ENCODE peak calls at places on chromosomes 12 and 14, in six cellular contexts. One of them, this sample, is unnamed.
A peak's percentile ranks its signal among the peaks of the same experiment; 100 is the strongest.

GRCh38 chr14:51431033-51431709 is 191.1 kb downstream of the TMX1 start:
- DNase-seq in uterus: no peak
- DNase-seq in neural progenitor cell: no peak
- DNase-seq in AG10803: no peak
- DNase-seq in iPS DF 6.9: no peak
- DNase-seq in PC-3: no peak
- DNase-seq in this sample: no peak

GRCh38 chr12:70267550-70267949 is 24.3 kb downstream of the CNOT2 start:
- DNase-seq in uterus: no peak
- DNase-seq in neural progenitor cell: no peak
- DNase-seq in AG10803: peak; percentile 23
- DNase-seq in iPS DF 6.9: no peak
- DNase-seq in PC-3: no peak
- DNase-seq in this sample: no peak

GRCh38 chr14:102731101-102731870 is 46.0 kb upstream of the TRAF3 start:
- DNase-seq in uterus: no peak
- DNase-seq in neural progenitor cell: no peak
- DNase-seq in AG10803: no peak
- DNase-seq in iPS DF 6.9: no peak
- DNase-seq in PC-3: no peak
- DNase-seq in this sample: no peak

GRCh38 chr12:127280393-127281275 is 986.3 kb upstream of the TMEM132C start:
- DNase-seq in uterus: no peak
- DNase-seq in neural progenitor cell: peak; percentile 85
- DNase-seq in AG10803: no peak
- DNase-seq in iPS DF 6.9: peak; percentile 31
- DNase-seq in PC-3: no peak
- DNase-seq in this sample: peak; percentile 74

GRCh38 chr12:109797905-109798669 is 35.1 kb downstream of the TRPV4 start:
- DNase-seq in uterus: no peak
- DNase-seq in neural progenitor cell: peak; percentile 30
- DNase-seq in AG10803: no peak
- DNase-seq in iPS DF 6.9: peak; percentile 20
- DNase-seq in PC-3: peak; percentile 44
- DNase-seq in this sample: peak; percentile 66

GRCh38 chr12:26028953-26029740 is 70.7 kb downstream of the RASSF8 start:
- DNase-seq in uterus: peak; percentile 37
- DNase-seq in neural progenitor cell: peak; percentile 59
- DNase-seq in AG10803: peak; percentile 64
- DNase-seq in iPS DF 6.9: no peak
- DNase-seq in PC-3: peak; percentile 85
- DNase-seq in this sample: no peak

GRCh38 chr12:130568546-130568945 is 147.6 kb downstream of the RIMBP2 start:
- DNase-seq in uterus: no peak
- DNase-seq in neural progenitor cell: no peak
- DNase-seq in AG10803: no peak
- DNase-seq in iPS DF 6.9: no peak
- DNase-seq in PC-3: no peak
- DNase-seq in this sample: no peak

GRCh38 chr14:69349091-69349777 is 48.9 kb downstream of the ERH start:
- DNase-seq in uterus: no peak
- DNase-seq in neural progenitor cell: no peak
- DNase-seq in AG10803: no peak
- DNase-seq in iPS DF 6.9: no peak
- DNase-seq in PC-3: no peak
- DNase-seq in this sample: no peak

GRCh38 chr12:13173012-13173441 is 23.5 kb upstream of the EMP1 start:
- DNase-seq in uterus: peak; percentile 43
- DNase-seq in neural progenitor cell: no peak
- DNase-seq in AG10803: peak; percentile 95
- DNase-seq in iPS DF 6.9: no peak
- DNase-seq in PC-3: no peak
- DNase-seq in this sample: no peak

GRCh38 chr14:89973234-89973823 is 17.6 kb downstream of the TDP1 start:
- DNase-seq in uterus: peak; percentile 40
- DNase-seq in neural progenitor cell: peak; percentile 80
- DNase-seq in AG10803: peak; percentile 72
- DNase-seq in iPS DF 6.9: no peak
- DNase-seq in PC-3: peak; percentile 72
- DNase-seq in this sample: peak; percentile 76

GRCh38 chr14:94941311-94941710 is 171.4 kb upstream of the GSC start:
- DNase-seq in uterus: no peak
- DNase-seq in neural progenitor cell: no peak
- DNase-seq in AG10803: no peak
- DNase-seq in iPS DF 6.9: no peak
- DNase-seq in PC-3: no peak
- DNase-seq in this sample: no peak

GRCh38 chr12:18165422-18165871 is 75.5 kb upstream of the RERGL start:
- DNase-seq in uterus: no peak
- DNase-seq in neural progenitor cell: no peak
- DNase-seq in AG10803: peak; percentile 36
- DNase-seq in iPS DF 6.9: no peak
- DNase-seq in PC-3: peak; percentile 6
- DNase-seq in this sample: no peak

GRCh38 chr14:30779210-30779609 is 95.1 kb upstream of the COCH start:
- DNase-seq in uterus: no peak
- DNase-seq in neural progenitor cell: no peak
- DNase-seq in AG10803: no peak
- DNase-seq in iPS DF 6.9: no peak
- DNase-seq in PC-3: peak; percentile 89
- DNase-seq in this sample: no peak

GRCh38 chr12:32877670-32878459 is 18.7 kb downstream of the PKP2 start:
- DNase-seq in uterus: no peak
- DNase-seq in neural progenitor cell: no peak
- DNase-seq in AG10803: peak; percentile 5
- DNase-seq in iPS DF 6.9: no peak
- DNase-seq in PC-3: no peak
- DNase-seq in this sample: no peak

GRCh38 chr12:51156366-51156765 is 16.6 kb downstream of the TFCP2 start:
- DNase-seq in uterus: no peak
- DNase-seq in neural progenitor cell: no peak
- DNase-seq in AG10803: no peak
- DNase-seq in iPS DF 6.9: no peak
- DNase-seq in PC-3: no peak
- DNase-seq in this sample: no peak

This sample was measured in WTC11.